ENCODE peak calls at places on chromosomes 12 and 14, in four cellular contexts. E is HCT116, N is H9, B is IMR-90. M is an unnamed sample. For H3K27me3, the result is how much of the 10 kb centered on the place peaks cover.

GRCh38 chr14:75254381-75254821 is 24.2 kb upstream of the FOS start:
- DNase-seq in N (no peak), E (no peak), B (no peak), M (no peak)

GRCh38 chr12:124663771-124664366 is 96.5 kb upstream of the NCOR2 start:
- DNase-seq in E (no peak), B (no peak), N (no peak), M (no peak)

GRCh38 chr14:106210650-106211049 is 684.3 kb downstream of the TMEM121 start:
- DNase-seq in E (no peak), B (no peak), N (no peak), M (no peak)

GRCh38 chr14:92607702-92608429 is 94.3 kb downstream of the RIN3 start:
- DNase-seq in N (no peak), B (peak), E (no peak), M (no peak)

GRCh38 chr12:45674583-45674982 is 54.9 kb upstream of the ARID2 start:
- DNase-seq in E (no peak), N (no peak), B (peak), M (no peak)

GRCh38 chr12:119415714-119416113 is 81.2 kb downstream of the CCDC60 start:
- DNase-seq in N (no peak), E (no peak), B (no peak), M (no peak)

GRCh38 chr12:81255456-81255855 is 177.6 kb downstream of the ACSS3 start:
- DNase-seq in N (no peak), B (no peak), E (no peak), M (no peak)

GRCh38 chr12:108318472-108319275 is 20.4 kb downstream of the CMKLR1 start:
- DNase-seq in N (no peak), E (no peak), B (no peak), M (no peak)

GRCh38 chr12:79690156-79690605 is 583 bp downstream of the PAWR start:
- DNase-seq in E (no peak), B (peak), N (no peak), M (no peak)

GRCh38 chr14:73644531-73645247 is at the start of gene DNAL1:
- DNase-seq in N (peak), B (peak), E (peak), M (peak)

GRCh38 chr12:123713398-123714301 is 1.5 kb downstream of the ATP6V0A2 start:
- DNase-seq in E (no peak), B (peak), N (no peak), M (no peak)

GRCh38 chr14:32545109-32545857 is 216.2 kb downstream of the AKAP6 start:
- DNase-seq in B (no peak), N (no peak), E (no peak), M (no peak)

GRCh38 chr12:12392428-12392827 is 35.5 kb downstream of the BORCS5 start:
- DNase-seq in E (no peak), B (no peak), N (no peak), M (no peak)

GRCh38 chr12:920676-921075 is 28.8 kb downstream of the RAD52 start:
- DNase-seq in N (no peak), B (no peak), E (no peak), M (no peak)

GRCh38 chr14:100145682-100146464 is 13.6 kb downstream of the DEGS2 start:
- DNase-seq in B (no peak), E (no peak), N (no peak), M (no peak)

GRCh38 chr14:82091097-82091496 is 557.4 kb upstream of the SEL1L start:
- DNase-seq in B (no peak), N (no peak), E (no peak), M (no peak)

GRCh38 chr12:18297883-18298282 is 36.6 kb downstream of the PIK3C2G start:
- DNase-seq in E (no peak), N (no peak), B (no peak), M (no peak)

GRCh38 chr12:14256139-14256538 is 109.3 kb upstream of the ATF7IP start:
- DNase-seq in B (peak), N (no peak), E (no peak), M (no peak)

GRCh38 chr12:95963104-95963503 is 20.0 kb downstream of the AMDHD1 start:
- DNase-seq in N (no peak), B (no peak), E (peak), M (no peak)

GRCh38 chr12:108148521-108149074 is 19.5 kb downstream of the WSCD2 start:
- DNase-seq in E (no peak), N (no peak), B (no peak), M (no peak)

GRCh38 chr14:68890173-68890931 is 88.8 kb downstream of the ACTN1 start:
- DNase-seq in B (no peak), N (no peak), E (no peak), M (no peak)

GRCh38 chr12:28767836-28768348 is 381.2 kb upstream of the FAR2 start:
- DNase-seq in E (no peak), N (no peak), B (peak), M (no peak)

GRCh38 chr12:31736472-31736871 is 7.7 kb upstream of the AMN1 start:
- DNase-seq in B (peak), N (no peak), E (no peak), M (no peak)

GRCh38 chr12:49664591-49665146 is 41.3 kb downstream of the PRPF40B start:
- DNase-seq in N (no peak), B (no peak), E (no peak), M (no peak)

GRCh38 chr14:66939409-66939808 is 249.8 kb upstream of the GARIN2 start:
- DNase-seq in E (no peak), B (no peak), N (no peak), M (no peak)

GRCh38 chr14:66944872-66945271 is 244.4 kb upstream of the GARIN2 start:
- DNase-seq in E (peak), N (no peak), B (peak), M (no peak)
- H3K27ac ChIP-seq in E (no peak), N (no peak), B (no peak), M (no peak)

GRCh38 chr12:51846911-51847829 is 1.3 kb downstream of the FIGNL2 start:
- DNase-seq in E (no peak), N (peak), B (no peak), M (no peak)
- H3K27me3 ChIP-seq in E (under half), N (under half), B (half or more), M (under half)

DNA sequence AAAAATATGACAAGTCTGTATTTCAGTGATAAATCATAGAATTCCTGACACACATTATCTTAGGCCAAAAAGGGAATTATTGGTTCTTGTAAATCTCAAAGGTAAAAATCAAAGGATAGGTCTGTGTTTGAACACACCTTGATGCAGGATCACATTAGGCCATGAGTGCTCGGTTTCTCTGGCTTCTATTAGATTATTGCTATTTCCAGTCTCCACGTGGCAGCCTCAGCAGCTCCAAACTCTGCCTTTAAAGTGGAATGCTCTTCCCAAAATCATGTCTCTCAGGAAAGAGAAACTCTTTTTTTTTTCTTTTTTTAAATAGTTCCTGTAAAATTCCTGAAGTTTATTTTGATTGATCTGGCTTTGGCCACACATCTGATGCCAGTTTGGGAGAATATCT is 105.6 kb upstream of the FRMD6 start:
- DNase-seq in B (no peak), E (no peak), N (no peak), M (no peak)
- H3K27ac ChIP-seq in B (peak), E (no peak), N (no peak), M (no peak)

GRCh38 chr14:56056031-56056430 is 62.2 kb upstream of the PELI2 start:
- DNase-seq in B (no peak), E (no peak), N (no peak), M (no peak)
- H3K27me3 ChIP-seq in B (under half), E (half or more), N (under half), M (under half)

GRCh38 chr12:6770600-6770999 is 1.7 kb upstream of the LAG3 start:
- DNase-seq in N (no peak), E (no peak), B (no peak), M (no peak)

GRCh38 chr12:6771091-6771495 is 1.2 kb upstream of the LAG3 start:
- DNase-seq in N (no peak), E (no peak), B (no peak), M (no peak)

GRCh38 chr12:6772331-6772695 is at the start of gene LAG3:
- DNase-seq in B (no peak), E (no peak), N (no peak), M (no peak)

GRCh38 chr12:6772729-6773661 is 675 bp downstream of the LAG3 start:
- DNase-seq in B (no peak), N (no peak), E (no peak), M (no peak)

DNA sequence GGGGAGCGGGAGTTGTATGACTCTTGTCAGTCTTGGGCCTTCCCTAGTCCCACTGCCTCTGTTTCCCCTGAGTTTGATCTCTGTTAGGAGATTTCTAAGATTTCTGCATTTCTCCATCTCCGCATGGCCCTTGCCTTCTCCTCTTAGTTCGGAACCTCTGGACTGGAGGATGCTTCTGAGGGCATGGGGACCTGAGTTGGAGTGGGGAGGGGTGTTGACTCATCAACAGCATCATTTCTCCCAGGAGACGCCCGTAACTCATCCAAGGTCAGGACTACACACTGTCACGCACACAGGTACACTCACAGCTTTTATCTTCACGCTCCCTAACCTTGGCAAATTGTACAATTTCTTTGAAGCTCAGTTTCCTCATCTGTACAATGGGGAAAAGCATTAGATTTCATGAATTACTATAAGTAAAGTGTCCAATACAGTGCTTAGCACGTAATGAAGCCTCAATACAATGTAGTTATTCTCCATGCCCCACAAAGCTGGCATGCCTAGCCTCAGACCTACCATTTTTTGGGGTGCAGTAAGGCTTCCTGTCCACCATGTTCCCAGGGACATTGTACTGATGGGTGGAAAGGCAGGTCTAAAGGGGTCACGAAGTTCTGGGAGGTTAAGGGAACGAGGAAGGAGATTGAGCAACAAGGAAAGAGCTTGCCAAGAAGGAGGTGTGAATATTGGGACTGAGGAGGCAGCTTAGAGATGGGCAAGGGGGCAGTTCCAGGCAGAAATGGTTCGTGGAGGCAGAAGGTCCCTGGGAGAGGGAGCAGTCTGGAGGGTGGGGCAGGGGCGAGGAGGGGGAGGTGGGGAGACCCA is 600 bp upstream of the LAG3 start:
- DNase-seq in N (no peak), B (no peak), E (no peak), M (no peak)
- H3K27ac ChIP-seq in N (no peak), B (no peak), E (peak), M (no peak)

DNA sequence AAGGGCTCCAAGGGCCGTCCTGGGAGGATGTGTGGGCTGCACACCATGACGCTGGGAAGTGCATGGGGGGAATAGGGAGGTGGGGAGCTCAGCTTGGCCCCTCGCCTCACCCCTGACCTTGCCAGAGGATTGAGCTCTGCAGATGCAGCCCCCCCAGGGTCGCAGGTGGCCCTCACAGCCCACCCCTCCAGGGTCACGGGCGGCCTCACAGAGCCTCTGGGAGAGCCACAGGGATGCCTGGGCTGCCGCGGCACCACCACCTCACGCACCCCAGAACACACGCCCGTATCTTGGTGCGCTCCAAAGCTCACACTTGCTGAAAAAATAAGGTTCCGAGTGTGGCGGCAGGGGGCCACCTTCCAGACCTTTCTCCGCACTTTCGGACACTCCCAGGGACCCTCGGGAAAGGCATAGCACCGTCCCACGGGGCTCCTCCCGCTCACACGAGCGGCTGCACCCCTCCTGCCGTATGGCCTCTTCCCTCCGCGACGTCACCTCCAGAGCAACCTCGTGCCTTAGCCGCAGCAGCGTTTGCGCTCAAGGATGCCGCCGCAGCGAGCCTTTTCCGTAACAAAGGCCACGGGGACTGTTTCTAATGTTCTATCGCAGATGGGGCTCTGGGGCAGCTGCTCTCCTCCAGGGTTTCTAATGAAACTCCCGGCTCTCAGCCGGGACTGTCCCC is 9.9 kb upstream of the FBRSL1 start:
- DNase-seq in B (no peak), E (no peak), N (no peak), M (no peak)
- H3K27me3 ChIP-seq in B (under half), E (under half), N (under half), M (under half)

DNA sequence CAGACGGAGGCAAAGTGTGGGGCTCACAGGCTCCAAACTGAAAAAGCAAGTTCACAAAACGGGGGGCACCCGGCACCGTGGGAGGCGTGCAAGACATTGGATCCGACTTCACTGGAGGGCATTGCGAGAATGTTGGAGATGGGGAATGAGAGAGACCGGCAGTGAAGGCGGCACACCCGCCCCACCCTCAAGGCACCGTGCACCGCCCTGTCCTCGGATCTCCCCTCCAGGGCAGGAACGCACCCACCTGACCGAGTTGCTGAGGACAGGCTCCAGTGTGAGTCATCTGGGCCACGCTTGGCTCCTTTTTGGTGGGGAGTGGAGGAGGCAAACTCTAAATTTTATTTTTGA is 207.7 kb downstream of the KIF26A start:
- DNase-seq in B (no peak), N (peak), E (no peak), M (no peak)
- H3K27ac ChIP-seq in B (no peak), N (no peak), E (no peak), M (no peak)

DNA sequence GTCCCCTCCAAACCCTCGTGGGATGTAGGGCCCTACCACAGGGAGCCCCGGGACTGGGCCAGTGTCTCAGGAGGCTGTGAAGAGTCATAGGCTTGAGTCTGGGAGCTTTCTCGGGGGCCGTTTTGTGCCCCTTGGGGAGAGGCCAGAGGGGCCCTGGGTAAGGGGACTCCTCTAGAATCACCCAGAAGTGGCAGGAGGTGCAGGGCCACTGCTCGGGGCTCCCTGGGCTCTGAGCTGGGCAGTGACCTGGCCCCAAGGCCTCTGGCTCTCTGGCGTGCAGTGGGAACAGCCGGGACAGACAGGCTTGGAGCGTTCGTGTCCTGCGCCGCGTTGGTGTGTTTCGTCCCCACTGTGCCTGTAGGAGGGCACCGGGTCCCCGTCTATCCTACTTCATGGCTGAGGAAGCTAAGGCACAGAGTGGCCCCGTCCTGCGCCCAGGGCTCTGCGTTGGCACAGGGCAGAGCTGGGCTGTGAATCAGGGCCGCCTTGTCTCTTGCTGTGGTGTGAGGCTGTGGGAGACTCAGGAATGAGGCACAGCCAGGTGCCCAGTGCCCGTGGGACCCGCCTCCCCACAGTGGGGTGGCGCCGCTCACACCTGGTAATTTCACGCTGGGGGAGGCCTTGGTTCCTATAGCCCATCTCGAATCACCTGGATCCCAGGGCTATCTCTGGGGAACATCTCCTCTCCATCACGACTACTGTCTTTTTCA is 23.8 kb upstream of the KIF26A start:
- DNase-seq in N (no peak), B (no peak), E (no peak), M (no peak)
- H3K27me3 ChIP-seq in N (under half), B (under half), E (under half), M (under half)

GRCh38 chr12:51819851-51820720 is 28.4 kb downstream of the FIGNL2 start:
- DNase-seq in E (no peak), B (no peak), N (no peak), M (no peak)
- H3K27ac ChIP-seq in E (peak), B (no peak), N (no peak), M (no peak)

M was measured in right atrium auricular region.